ENCODE peak calls at places on chromosomes 11 and 22, in four cellular contexts. One of them, this sample, is unnamed. For H3K27me3, the result is how much of the 10 kb centered on the place peaks cover.

GRCh38 chr11:34653851-34654490 is 33.1 kb downstream of the EHF start:
- DNase-seq in dorsolateral prefrontal cortex: no peak
- DNase-seq in endothelial cell of umbilical vein: no peak
- DNase-seq in H1: no peak
- DNase-seq in this sample: no peak

GRCh38 chr11:115304774-115305472 is 199.3 kb downstream of the CADM1 start:
- DNase-seq in dorsolateral prefrontal cortex: no peak
- DNase-seq in endothelial cell of umbilical vein: no peak
- DNase-seq in H1: no peak
- DNase-seq in this sample: no peak

GRCh38 chr11:64035581-64035980 is at the start of gene FLRT1:
- DNase-seq in dorsolateral prefrontal cortex: peak
- DNase-seq in endothelial cell of umbilical vein: no peak
- DNase-seq in H1: no peak
- DNase-seq in this sample: no peak

GRCh38 chr22:35089139-35089538 is 23.2 kb downstream of the ISX start:
- DNase-seq in dorsolateral prefrontal cortex: no peak
- DNase-seq in endothelial cell of umbilical vein: no peak
- DNase-seq in H1: no peak
- DNase-seq in this sample: no peak

GRCh38 chr11:123144707-123145106 is 50.3 kb downstream of the CLMP start:
- DNase-seq in dorsolateral prefrontal cortex: no peak
- DNase-seq in endothelial cell of umbilical vein: no peak
- DNase-seq in H1: no peak
- DNase-seq in this sample: no peak

GRCh38 chr22:23067023-23067650 is 3.2 kb upstream of the GNAZ start:
- DNase-seq in dorsolateral prefrontal cortex: no peak
- DNase-seq in endothelial cell of umbilical vein: no peak
- DNase-seq in H1: peak
- DNase-seq in this sample: no peak

GRCh38 chr11:111633248-111633647 is 31.0 kb downstream of the SIK2 start:
- DNase-seq in dorsolateral prefrontal cortex: no peak
- DNase-seq in endothelial cell of umbilical vein: no peak
- DNase-seq in H1: no peak
- DNase-seq in this sample: no peak

GRCh38 chr22:38783095-38783710 is 10.7 kb downstream of the DNAL4 start:
- DNase-seq in dorsolateral prefrontal cortex: peak
- DNase-seq in endothelial cell of umbilical vein: no peak
- DNase-seq in H1: no peak
- DNase-seq in this sample: no peak

GRCh38 chr22:30891443-30891755 is 77.2 kb downstream of the MORC2 start:
- DNase-seq in dorsolateral prefrontal cortex: no peak
- DNase-seq in endothelial cell of umbilical vein: no peak
- DNase-seq in H1: no peak
- DNase-seq in this sample: no peak

GRCh38 chr11:31106963-31107576 is 262.5 kb downstream of the DCDC1 start:
- DNase-seq in dorsolateral prefrontal cortex: peak
- DNase-seq in endothelial cell of umbilical vein: peak
- DNase-seq in H1: peak
- DNase-seq in this sample: peak

GRCh38 chr22:19722175-19722914 is 994 bp upstream of the GP1BB start:
- DNase-seq in dorsolateral prefrontal cortex: no peak
- DNase-seq in endothelial cell of umbilical vein: no peak
- DNase-seq in H1: peak
- DNase-seq in this sample: no peak

GRCh38 chr11:2271077-2271326 is 614 bp upstream of the ASCL2 start:
- DNase-seq in dorsolateral prefrontal cortex: no peak
- DNase-seq in endothelial cell of umbilical vein: no peak
- DNase-seq in H1: peak
- DNase-seq in this sample: no peak

GRCh38 chr11:76155455-76156232 is 50.7 kb downstream of the WNT11 start:
- DNase-seq in dorsolateral prefrontal cortex: no peak
- DNase-seq in endothelial cell of umbilical vein: no peak
- DNase-seq in H1: no peak
- DNase-seq in this sample: no peak

GRCh38 chr11:17846852-17847453 is 112.4 kb downstream of the KCNC1 start:
- DNase-seq in dorsolateral prefrontal cortex: peak
- DNase-seq in endothelial cell of umbilical vein: no peak
- DNase-seq in H1: no peak
- DNase-seq in this sample: peak

GRCh38 chr11:130464289-130464812 is 15.9 kb downstream of the ADAMTS15 start:
- DNase-seq in dorsolateral prefrontal cortex: no peak
- DNase-seq in endothelial cell of umbilical vein: no peak
- DNase-seq in H1: no peak
- DNase-seq in this sample: no peak

GRCh38 chr22:24107668-24108067 is 73.6 kb upstream of the SUSD2 start:
- DNase-seq in dorsolateral prefrontal cortex: peak
- DNase-seq in endothelial cell of umbilical vein: peak
- DNase-seq in H1: no peak
- DNase-seq in this sample: no peak

GRCh38 chr22:25564979-25565677 is 653 bp downstream of the GRK3 start:
- DNase-seq in dorsolateral prefrontal cortex: no peak
- DNase-seq in endothelial cell of umbilical vein: peak
- DNase-seq in H1: peak
- DNase-seq in this sample: no peak

GRCh38 chr22:28949788-28950187 is 66.4 kb downstream of the ZNRF3 start:
- DNase-seq in dorsolateral prefrontal cortex: no peak
- DNase-seq in endothelial cell of umbilical vein: no peak
- DNase-seq in H1: no peak
- DNase-seq in this sample: peak

GRCh38 chr22:42786606-42787356 is 66.1 kb upstream of the A4GALT start:
- DNase-seq in dorsolateral prefrontal cortex: no peak
- DNase-seq in endothelial cell of umbilical vein: no peak
- DNase-seq in H1: no peak
- DNase-seq in this sample: no peak

GRCh38 chr11:72308226-72309073 is 64.5 kb upstream of the PHOX2A start:
- DNase-seq in dorsolateral prefrontal cortex: peak
- DNase-seq in endothelial cell of umbilical vein: peak
- DNase-seq in H1: no peak
- DNase-seq in this sample: peak

GRCh38 chr11:79264284-79264683 is 176.5 kb downstream of the TENM4 start:
- DNase-seq in dorsolateral prefrontal cortex: no peak
- DNase-seq in endothelial cell of umbilical vein: no peak
- DNase-seq in H1: no peak
- DNase-seq in this sample: no peak

GRCh38 chr22:37223965-37224551 is 11.8 kb upstream of the SSTR3 start:
- DNase-seq in dorsolateral prefrontal cortex: no peak
- DNase-seq in endothelial cell of umbilical vein: no peak
- DNase-seq in H1: no peak
- DNase-seq in this sample: no peak

GRCh38 chr11:111047376-111047775 is 198.1 kb upstream of the POU2AF2 start:
- DNase-seq in dorsolateral prefrontal cortex: no peak
- DNase-seq in endothelial cell of umbilical vein: no peak
- DNase-seq in H1: peak
- DNase-seq in this sample: no peak

GRCh38 chr11:121687961-121688566 is 235.3 kb upstream of the SORL1-AS1 start:
- DNase-seq in dorsolateral prefrontal cortex: no peak
- DNase-seq in endothelial cell of umbilical vein: no peak
- DNase-seq in H1: no peak
- DNase-seq in this sample: peak

GRCh38 chr11:127000991-127001390 is 421 bp upstream of the KIRREL3 start:
- DNase-seq in dorsolateral prefrontal cortex: no peak
- DNase-seq in endothelial cell of umbilical vein: no peak
- DNase-seq in H1: no peak
- DNase-seq in this sample: no peak

GRCh38 chr11:103491777-103492176 is 382.6 kb downstream of the DYNC2H1 start:
- DNase-seq in dorsolateral prefrontal cortex: no peak
- DNase-seq in endothelial cell of umbilical vein: no peak
- DNase-seq in H1: no peak
- DNase-seq in this sample: no peak

GRCh38 chr22:19012308-19012990 is 76.4 kb upstream of the PRODH start:
- DNase-seq in dorsolateral prefrontal cortex: no peak
- DNase-seq in endothelial cell of umbilical vein: no peak
- DNase-seq in H1: no peak
- DNase-seq in this sample: no peak

GRCh38 chr11:61138940-61139339 is 22.3 kb downstream of the VPS37C start:
- DNase-seq in dorsolateral prefrontal cortex: no peak
- DNase-seq in endothelial cell of umbilical vein: no peak
- DNase-seq in H1: no peak
- DNase-seq in this sample: peak

GRCh38 chr11:88105952-88106351 is 69.3 kb downstream of the RAB38 start:
- DNase-seq in dorsolateral prefrontal cortex: no peak
- DNase-seq in endothelial cell of umbilical vein: no peak
- DNase-seq in H1: no peak
- DNase-seq in this sample: no peak

GRCh38 chr11:7538466-7539454 is 25.0 kb downstream of the PPFIBP2 start:
- DNase-seq in dorsolateral prefrontal cortex: no peak
- DNase-seq in endothelial cell of umbilical vein: no peak
- DNase-seq in H1: no peak
- DNase-seq in this sample: no peak

GRCh38 chr22:41976070-41976901 is 7.0 kb downstream of the SEPTIN3 start:
- DNase-seq in dorsolateral prefrontal cortex: peak
- DNase-seq in endothelial cell of umbilical vein: no peak
- DNase-seq in H1: peak
- DNase-seq in this sample: peak

GRCh38 chr22:37566903-37567798 is 6.9 kb downstream of the CDC42EP1 start:
- DNase-seq in dorsolateral prefrontal cortex: peak
- DNase-seq in endothelial cell of umbilical vein: peak
- DNase-seq in H1: peak
- DNase-seq in this sample: peak

GRCh38 chr22:31715157-31715778 is 34.7 kb downstream of the PRR14L start:
- DNase-seq in dorsolateral prefrontal cortex: no peak
- DNase-seq in endothelial cell of umbilical vein: peak
- DNase-seq in H1: no peak
- DNase-seq in this sample: peak

GRCh38 chr22:43637861-43638260 is 174.2 kb downstream of the EFCAB6 start:
- DNase-seq in dorsolateral prefrontal cortex: no peak
- DNase-seq in endothelial cell of umbilical vein: no peak
- DNase-seq in H1: no peak
- DNase-seq in this sample: no peak

GRCh38 chr11:12087075-12087775 is 23.2 kb upstream of the MICAL2 start:
- DNase-seq in dorsolateral prefrontal cortex: no peak
- DNase-seq in endothelial cell of umbilical vein: peak
- DNase-seq in H1: no peak
- DNase-seq in this sample: peak

GRCh38 chr11:31619980-31620379 is 110.4 kb downstream of the ELP4 start:
- DNase-seq in dorsolateral prefrontal cortex: no peak
- DNase-seq in endothelial cell of umbilical vein: no peak
- DNase-seq in H1: no peak
- DNase-seq in this sample: no peak

GRCh38 chr11:114061053-114062049 is 1.8 kb downstream of the ZBTB16 start:
- DNase-seq in dorsolateral prefrontal cortex: no peak
- DNase-seq in endothelial cell of umbilical vein: peak
- DNase-seq in H1: peak
- DNase-seq in this sample: no peak

GRCh38 chr11:114059984-114060401 is 482 bp downstream of the ZBTB16 start:
- DNase-seq in dorsolateral prefrontal cortex: no peak
- DNase-seq in endothelial cell of umbilical vein: no peak
- DNase-seq in H1: peak
- DNase-seq in this sample: peak

GRCh38 chr11:114059278-114059983 is at the start of gene ZBTB16:
- DNase-seq in dorsolateral prefrontal cortex: peak
- DNase-seq in endothelial cell of umbilical vein: peak
- DNase-seq in H1: peak
- DNase-seq in this sample: peak

GRCh38 chr11:114058871-114059277 is 637 bp upstream of the ZBTB16 start:
- DNase-seq in dorsolateral prefrontal cortex: no peak
- DNase-seq in endothelial cell of umbilical vein: no peak
- DNase-seq in H1: peak
- DNase-seq in this sample: peak

DNA sequence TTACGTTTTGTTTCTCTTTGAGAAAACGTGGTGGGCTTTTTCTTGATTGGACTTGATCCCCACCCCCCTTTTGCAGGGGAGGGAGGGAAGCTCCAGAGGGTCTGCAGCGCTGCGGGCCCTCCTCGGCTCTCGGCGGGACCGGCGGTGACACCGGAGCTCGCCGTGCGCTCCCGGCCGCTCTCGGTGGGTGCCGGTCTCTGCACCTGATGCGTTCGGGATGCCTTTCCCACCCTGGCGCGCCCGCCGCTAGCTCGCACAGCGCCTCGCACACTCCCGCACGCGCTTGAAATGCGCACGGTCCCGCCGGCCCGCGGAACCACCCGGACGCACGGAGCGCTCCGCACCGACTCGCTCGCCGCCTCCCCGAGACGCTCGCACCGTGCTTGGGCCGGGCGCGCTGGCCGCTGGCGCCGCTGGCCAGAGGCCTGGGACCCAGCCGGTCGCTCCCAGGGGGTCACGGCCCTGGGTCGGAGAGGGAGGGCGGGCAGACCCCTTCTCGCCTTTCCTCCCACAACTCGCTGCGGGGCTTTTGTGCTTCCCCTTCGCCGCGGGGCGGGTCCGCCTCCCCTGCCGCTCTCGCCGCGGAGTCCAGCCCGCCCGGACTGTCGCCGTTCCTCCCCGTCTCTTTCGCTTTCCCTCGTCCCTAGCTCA is 1.0 kb downstream of the ZBTB16 start:
- DNase-seq in dorsolateral prefrontal cortex: no peak
- DNase-seq in endothelial cell of umbilical vein: peak
- DNase-seq in H1: peak
- DNase-seq in this sample: peak
- TF ChIP-seq CTCF in dorsolateral prefrontal cortex: no peak
- TF ChIP-seq CTCF in endothelial cell of umbilical vein: no peak
- TF ChIP-seq CTCF in H1: no peak
- TF ChIP-seq CTCF in this sample: no peak

DNA sequence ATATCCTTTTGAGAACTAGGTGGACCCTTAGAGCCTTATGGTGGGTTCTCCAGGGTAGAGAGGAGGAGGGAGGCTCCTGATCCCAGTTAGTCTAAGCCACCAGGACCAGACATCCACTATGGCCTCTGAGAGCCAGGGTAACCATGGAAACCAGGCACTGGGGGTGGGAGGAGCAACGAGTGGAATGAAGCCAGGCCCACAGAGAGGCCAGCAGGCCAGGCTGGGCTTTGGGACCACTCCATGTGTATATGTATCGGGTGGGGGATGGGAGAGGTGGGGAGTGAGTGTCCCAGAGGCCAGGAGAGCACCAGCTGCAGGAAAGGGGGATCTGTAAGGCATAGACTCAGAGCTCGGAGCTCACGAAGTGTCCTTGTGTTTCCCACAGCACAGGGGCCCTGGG is 15.6 kb upstream of the TSPAN18 start:
- DNase-seq in dorsolateral prefrontal cortex: no peak
- DNase-seq in endothelial cell of umbilical vein: no peak
- DNase-seq in H1: peak
- DNase-seq in this sample: no peak
- H3K27me3 ChIP-seq in dorsolateral prefrontal cortex: under half
- H3K27me3 ChIP-seq in endothelial cell of umbilical vein: under half
- H3K27me3 ChIP-seq in H1: under half
- H3K27me3 ChIP-seq in this sample: under half

GRCh38 chr11:104823638-104824037 is 74.6 kb downstream of the CASP12 start:
- DNase-seq in dorsolateral prefrontal cortex: no peak
- DNase-seq in endothelial cell of umbilical vein: peak
- DNase-seq in H1: no peak
- DNase-seq in this sample: no peak
- TF ChIP-seq CTCF in dorsolateral prefrontal cortex: peak
- TF ChIP-seq CTCF in endothelial cell of umbilical vein: no peak
- TF ChIP-seq CTCF in H1: no peak
- TF ChIP-seq CTCF in this sample: no peak

DNA sequence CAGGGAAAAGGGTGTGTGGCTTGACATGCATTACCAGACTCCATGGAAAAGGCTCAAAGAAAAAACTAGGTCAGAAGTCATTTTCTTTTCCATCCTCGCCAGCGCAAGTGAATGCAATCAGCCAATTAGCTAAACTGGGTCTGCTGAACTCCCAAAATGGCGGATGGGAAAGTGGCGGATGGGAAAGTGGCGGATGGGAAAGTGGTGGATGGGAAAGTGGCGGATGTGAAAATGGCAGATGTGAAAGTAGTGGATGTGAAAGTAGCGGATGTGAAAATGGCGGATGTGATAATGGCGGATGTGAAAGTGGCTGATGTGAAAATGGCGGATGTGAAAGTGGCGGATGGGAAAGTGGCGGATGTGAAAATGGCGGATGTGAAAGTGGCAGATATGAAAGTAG is 158.4 kb downstream of the CEP164 start:
- DNase-seq in dorsolateral prefrontal cortex: no peak
- DNase-seq in endothelial cell of umbilical vein: no peak
- DNase-seq in H1: no peak
- DNase-seq in this sample: no peak
- H3K27me3 ChIP-seq in dorsolateral prefrontal cortex: under half
- H3K27me3 ChIP-seq in endothelial cell of umbilical vein: under half
- H3K27me3 ChIP-seq in H1: under half
- H3K27me3 ChIP-seq in this sample: under half